ENCODE peak calls at places on chromosomes 1 and 21, in eight cellular contexts. M is neural crest cell, X is BJ, J is progenitor cell of endocrine pancreas, K is fibroblast of pulmonary artery, G is PC-3, B is fibroblast of mammary gland, D is choroid plexus epithelial cell. P is an unnamed sample.

GRCh38 chr21:44047996-44048560 is 36.0 kb downstream of the TRAPPC10 start:
- DNase-seq in K (no peak), X (no peak), M (no peak), G (no peak), B (no peak), D (no peak), J (no peak), P (no peak)

GRCh38 chr21:15839026-15839425 is 109.2 kb downstream of the USP25 start:
- DNase-seq in X (no peak), D (no peak), K (no peak), M (no peak), J (no peak), G (peak), B (no peak), P (no peak)

GRCh38 chr1:158060001-158060400 is 66.6 kb downstream of the KIRREL1 start:
- DNase-seq in X (no peak), B (no peak), J (no peak), G (no peak), D (no peak), M (no peak), K (no peak), P (no peak)

GRCh38 chr1:34870395-34870794 is 10.8 kb upstream of the SMIM12 start:
- DNase-seq in B (no peak), D (no peak), M (no peak), J (no peak), G (no peak), K (no peak), X (no peak), P (no peak)

GRCh38 chr1:234108921-234109320 is 204.4 kb downstream of the SLC35F3 start:
- DNase-seq in B (no peak), K (no peak), G (peak), J (no peak), D (no peak), X (no peak), M (no peak), P (no peak)

GRCh38 chr1:9890224-9890731 is 19.8 kb downstream of the CTNNBIP1 start:
- DNase-seq in G (peak), X (peak), D (peak), M (no peak), K (peak), J (no peak), B (peak), P (peak)

GRCh38 chr1:18529714-18530113 is 49.0 kb downstream of the KLHDC7A start:
- DNase-seq in K (no peak), M (no peak), D (no peak), J (no peak), X (no peak), B (no peak), G (no peak), P (no peak)

GRCh38 chr1:65953170-65953569 is 160.5 kb downstream of the PDE4B start:
- DNase-seq in X (no peak), G (no peak), D (peak), K (peak), M (no peak), J (no peak), B (no peak), P (no peak)

GRCh38 chr1:162502928-162503327 is 5.3 kb downstream of the UHMK1 start:
- DNase-seq in K (no peak), M (no peak), B (peak), X (no peak), D (peak), G (peak), J (no peak), P (no peak)

GRCh38 chr1:89523597-89524368 is 846 bp upstream of the LRRC8B start:
- DNase-seq in B (peak), G (peak), M (no peak), J (no peak), K (no peak), X (no peak), D (peak), P (no peak)

GRCh38 chr1:42319871-42320484 is 15.1 kb downstream of the FOXJ3 start:
- DNase-seq in M (no peak), J (no peak), X (no peak), K (no peak), D (no peak), G (no peak), B (no peak), P (no peak)

GRCh38 chr1:197183195-197183748 is 36.8 kb upstream of the ASPM start:
- DNase-seq in M (no peak), G (no peak), J (no peak), B (no peak), K (no peak), D (no peak), X (no peak), P (no peak)

GRCh38 chr1:152110365-152110859 is 4.8 kb downstream of the TCHH start:
- DNase-seq in K (peak), D (peak), G (peak), B (peak), X (no peak), J (no peak), M (no peak), P (no peak)

DNA sequence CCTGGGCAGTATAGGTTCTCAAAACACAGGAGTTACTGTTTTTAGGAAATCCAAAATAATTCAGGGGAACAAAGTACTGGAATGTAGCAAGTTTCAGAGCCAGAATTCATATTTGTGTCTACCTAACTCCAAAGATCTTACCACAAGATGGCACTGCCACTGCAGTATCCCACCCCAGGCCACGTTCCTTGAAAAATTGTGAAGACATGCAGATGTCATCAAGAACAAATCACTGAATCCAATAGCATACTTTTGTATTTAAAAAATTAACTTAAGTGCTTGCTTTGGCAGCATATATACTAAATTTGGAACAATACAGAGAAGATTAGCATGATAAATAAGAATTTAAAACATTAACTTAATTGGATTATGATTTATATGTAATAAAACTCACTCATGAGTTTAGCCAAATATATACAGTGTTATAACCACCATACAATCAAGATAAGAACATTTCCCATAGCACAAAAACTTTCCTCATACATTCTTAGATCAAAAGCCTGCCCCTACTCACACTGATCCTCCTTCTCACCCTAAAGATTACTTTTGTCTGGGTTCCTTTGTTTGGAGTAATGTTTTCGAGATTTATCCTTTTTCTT is 209.9 kb downstream of the FAF1 start:
- DNase-seq in M (peak), B (peak), D (peak), X (no peak), G (peak), K (peak), J (no peak), P (no peak)
- TF ChIP-seq CTCF in M (peak), B (peak), D (peak), X (peak), G (peak), K (peak), J (peak), P (peak)

DNA sequence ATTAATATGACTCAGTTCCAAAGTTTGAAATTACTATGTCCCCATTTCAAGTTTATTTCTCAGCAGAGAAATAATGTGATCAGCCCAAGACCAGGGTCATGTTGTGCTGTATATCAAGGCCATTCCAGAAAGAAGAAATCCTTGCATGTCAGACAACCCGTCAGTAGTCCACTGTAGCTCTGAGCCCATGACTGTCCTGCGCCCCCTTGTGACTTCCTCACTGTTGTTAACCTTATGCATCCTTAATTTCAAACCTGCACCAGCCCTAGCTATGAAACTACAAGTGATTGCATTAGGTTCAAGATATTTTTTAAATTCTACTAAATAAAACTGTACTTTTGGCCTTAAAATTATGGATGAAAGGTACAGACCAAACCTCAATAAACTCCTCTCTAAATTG is 133.0 kb downstream of the LRRC7 start:
- DNase-seq in D (peak), G (peak), M (peak), J (no peak), X (no peak), B (peak), K (peak), P (no peak)
- TF ChIP-seq CTCF in D (peak), G (peak), M (peak), J (peak), X (peak), B (peak), K (peak), P (peak)

GRCh38 chr1:91026777-91027176 is 4.9 kb upstream of the ZNF644 start:
- DNase-seq in G (peak), D (peak), B (peak), J (no peak), K (peak), X (no peak), M (no peak), P (no peak)
- TF ChIP-seq CTCF in G (peak), D (peak), B (peak), J (peak), K (peak), X (peak), M (peak), P (peak)

DNA sequence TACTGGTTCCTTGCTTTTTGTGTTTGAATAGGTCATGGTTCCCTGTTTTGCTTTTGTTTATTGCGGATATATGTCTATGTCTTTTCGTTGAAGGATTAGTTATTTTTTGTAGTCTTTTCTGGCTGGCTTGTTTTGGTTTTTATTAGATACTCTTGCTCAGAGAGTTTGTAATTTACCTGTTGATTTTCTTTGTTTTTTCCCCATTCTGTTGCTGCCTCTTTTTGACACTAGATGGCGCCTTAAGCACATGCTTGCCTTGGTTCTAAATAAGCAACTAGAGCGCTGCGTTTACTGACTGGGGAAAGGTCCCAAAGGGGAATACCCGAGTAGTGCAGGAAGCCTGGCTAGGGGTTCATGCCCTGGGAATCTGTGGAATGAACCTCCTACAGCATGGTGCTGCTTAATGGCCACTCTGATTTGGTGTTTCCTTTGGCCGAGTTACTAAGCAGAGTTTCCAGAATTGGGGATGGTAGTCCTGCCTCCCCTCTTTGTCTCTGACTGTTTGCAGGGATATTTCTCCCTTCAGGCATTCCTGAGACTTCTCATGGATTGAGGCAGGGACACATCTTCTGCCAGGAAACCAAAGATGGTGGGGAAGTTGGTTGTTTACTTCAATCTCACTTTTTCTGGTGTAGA is 143.2 kb downstream of the PTPRU start:
- DNase-seq in B (peak), M (peak), D (peak), K (peak), G (peak), X (no peak), J (peak), P (no peak)
- TF ChIP-seq CTCF in B (peak), M (peak), D (peak), K (peak), G (peak), X (peak), J (peak), P (peak)

P was measured in AG09319.